ENCODE peak calls at places on chromosomes 2 and 18, in five cellular contexts. One of them, this sample, is unnamed.
A peak's percentile ranks its signal among the peaks of the same experiment; 100 is the strongest.

GRCh38 chr2:28404086-28404485 is 11.4 kb downstream of the FOSL2 start:
- DNase-seq in keratinocyte: no peak
- DNase-seq in stomach: no peak
- DNase-seq in aorta: no peak
- DNase-seq in left ventricle myocardium inferior: no peak
- DNase-seq in this sample: no peak

GRCh38 chr2:233142355-233142897 is 82.3 kb downstream of the INPP5D start:
- DNase-seq in keratinocyte: no peak
- DNase-seq in stomach: no peak
- DNase-seq in aorta: no peak
- DNase-seq in left ventricle myocardium inferior: no peak
- DNase-seq in this sample: no peak

GRCh38 chr2:3587432-3587831 is 7.5 kb upstream of the COLEC11 start:
- DNase-seq in keratinocyte: no peak
- DNase-seq in stomach: no peak
- DNase-seq in aorta: no peak
- DNase-seq in left ventricle myocardium inferior: no peak
- DNase-seq in this sample: no peak

GRCh38 chr2:180128861-180129260 is 121.8 kb upstream of the CWC22 start:
- DNase-seq in keratinocyte: no peak
- DNase-seq in stomach: no peak
- DNase-seq in aorta: no peak
- DNase-seq in left ventricle myocardium inferior: no peak
- DNase-seq in this sample: no peak

GRCh38 chr2:98458667-98459380 is 14.2 kb downstream of the INPP4A start:
- DNase-seq in keratinocyte: no peak
- DNase-seq in stomach: no peak
- DNase-seq in aorta: no peak
- DNase-seq in left ventricle myocardium inferior: no peak
- DNase-seq in this sample: peak; percentile 46

GRCh38 chr2:219247678-219248642 is 2.7 kb downstream of the STK16 start:
- DNase-seq in keratinocyte: no peak
- DNase-seq in stomach: peak; percentile 31
- DNase-seq in aorta: no peak
- DNase-seq in left ventricle myocardium inferior: no peak
- DNase-seq in this sample: peak; percentile 69

GRCh38 chr2:53896864-53897263 is 37.1 kb upstream of the GPR75 start:
- DNase-seq in keratinocyte: peak; percentile 74
- DNase-seq in stomach: no peak
- DNase-seq in aorta: no peak
- DNase-seq in left ventricle myocardium inferior: no peak
- DNase-seq in this sample: no peak

GRCh38 chr18:36808681-36809080 is 20.1 kb downstream of the TPGS2 start:
- DNase-seq in keratinocyte: no peak
- DNase-seq in stomach: no peak
- DNase-seq in aorta: no peak
- DNase-seq in left ventricle myocardium inferior: no peak
- DNase-seq in this sample: no peak

GRCh38 chr2:149597050-149598013 is 9.8 kb upstream of the MMADHC start:
- DNase-seq in keratinocyte: peak; percentile 71
- DNase-seq in stomach: peak; percentile 30
- DNase-seq in aorta: no peak
- DNase-seq in left ventricle myocardium inferior: no peak
- DNase-seq in this sample: peak; percentile 81

GRCh38 chr2:126752876-126753275 is 96.9 kb downstream of the GYPC start:
- DNase-seq in keratinocyte: no peak
- DNase-seq in stomach: no peak
- DNase-seq in aorta: peak; percentile 56
- DNase-seq in left ventricle myocardium inferior: no peak
- DNase-seq in this sample: no peak

GRCh38 chr2:44244135-44244871 is 31.0 kb upstream of the SLC3A1 start:
- DNase-seq in keratinocyte: no peak
- DNase-seq in stomach: peak; percentile 76
- DNase-seq in aorta: no peak
- DNase-seq in left ventricle myocardium inferior: peak; percentile 37
- DNase-seq in this sample: peak; percentile 79

GRCh38 chr2:50358586-50358985 is 673.3 kb downstream of the NRXN1 start:
- DNase-seq in keratinocyte: no peak
- DNase-seq in stomach: no peak
- DNase-seq in aorta: no peak
- DNase-seq in left ventricle myocardium inferior: no peak
- DNase-seq in this sample: no peak

GRCh38 chr18:24726727-24727539 is 266.5 kb downstream of the HRH4 start:
- DNase-seq in keratinocyte: no peak
- DNase-seq in stomach: peak; percentile 53
- DNase-seq in aorta: peak; percentile 88
- DNase-seq in left ventricle myocardium inferior: peak; percentile 42
- DNase-seq in this sample: peak; percentile 85

GRCh38 chr2:132923787-132924186 is 253.8 kb upstream of the LYPD1 start:
- DNase-seq in keratinocyte: no peak
- DNase-seq in stomach: no peak
- DNase-seq in aorta: no peak
- DNase-seq in left ventricle myocardium inferior: no peak
- DNase-seq in this sample: no peak

GRCh38 chr18:76460482-76460881 is 34.6 kb downstream of the ZNF516 start:
- DNase-seq in keratinocyte: no peak
- DNase-seq in stomach: no peak
- DNase-seq in aorta: no peak
- DNase-seq in left ventricle myocardium inferior: no peak
- DNase-seq in this sample: no peak

DNA sequence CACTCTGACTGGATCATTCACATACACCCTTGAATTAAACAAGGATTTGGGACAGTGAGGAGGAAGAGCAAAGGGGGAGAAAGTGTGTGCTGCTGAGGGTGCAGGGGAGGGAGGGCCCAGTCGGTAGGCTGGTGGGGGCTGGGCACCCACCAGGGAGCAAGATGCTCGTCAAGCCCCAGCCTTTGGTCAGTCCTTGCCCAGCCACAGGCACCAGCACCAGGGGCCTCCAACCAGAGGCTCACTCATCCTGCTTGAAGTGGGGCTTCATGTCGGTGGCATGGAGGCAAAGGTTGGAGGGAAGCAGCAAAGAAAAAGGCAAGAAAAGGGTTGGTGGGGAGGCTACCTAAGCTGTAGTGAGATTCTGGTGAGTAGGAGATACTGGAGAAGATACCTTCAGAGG is 21.9 kb downstream of the CDC42EP3 start:
- DNase-seq in keratinocyte: no peak
- DNase-seq in stomach: no peak
- DNase-seq in aorta: no peak
- DNase-seq in left ventricle myocardium inferior: no peak
- DNase-seq in this sample: no peak
- H3K4me1 ChIP-seq in keratinocyte: peaks cover 45% of the 10 kb centered on the region
- H3K4me1 ChIP-seq in stomach: peaks cover 63% of the 10 kb centered on the region
- H3K4me1 ChIP-seq in aorta: no peaks in the 10 kb centered on the region
- H3K4me1 ChIP-seq in left ventricle myocardium inferior: peaks cover 100% of the 10 kb centered on the region
- H3K4me1 ChIP-seq in this sample: peaks cover 13% of the 10 kb centered on the region

DNA sequence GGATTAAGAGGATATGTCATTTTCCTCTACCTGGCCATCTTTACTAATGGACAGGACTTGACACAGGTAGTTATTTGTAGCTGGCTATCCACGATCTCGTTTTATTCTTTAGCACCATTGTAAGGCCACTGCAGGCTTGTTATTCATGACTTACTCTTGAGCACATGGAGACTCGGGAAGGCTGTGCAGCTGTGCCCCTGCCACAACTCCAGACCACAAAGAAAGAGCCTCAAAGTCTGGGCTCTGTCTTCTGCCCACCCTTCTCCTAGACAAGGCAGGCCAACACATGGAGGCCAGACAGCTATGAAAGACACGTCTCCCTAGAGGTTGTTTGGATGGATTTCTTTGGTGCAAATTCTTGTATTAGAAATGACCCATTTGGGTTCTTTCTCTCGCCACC is 133.8 kb downstream of the NAPG start:
- DNase-seq in keratinocyte: no peak
- DNase-seq in stomach: no peak
- DNase-seq in aorta: no peak
- DNase-seq in left ventricle myocardium inferior: no peak
- DNase-seq in this sample: no peak
- H3K27ac ChIP-seq in keratinocyte: no peak overlapping the region
- H3K27ac ChIP-seq in stomach: no peak overlapping the region
- H3K27ac ChIP-seq in aorta: no peak overlapping the region
- H3K27ac ChIP-seq in left ventricle myocardium inferior: no peak overlapping the region
- H3K27ac ChIP-seq in this sample: peak overlapping the region; percentile 79

GRCh38 chr18:48934400-48934707 is 16.4 kb downstream of the SMAD7 start:
- DNase-seq in keratinocyte: no peak
- DNase-seq in stomach: no peak
- DNase-seq in aorta: no peak
- DNase-seq in left ventricle myocardium inferior: no peak
- DNase-seq in this sample: no peak

GRCh38 chr18:48931680-48932461 is 18.9 kb downstream of the SMAD7 start:
- DNase-seq in keratinocyte: no peak
- DNase-seq in stomach: no peak
- DNase-seq in aorta: peak; percentile 67
- DNase-seq in left ventricle myocardium inferior: no peak
- DNase-seq in this sample: no peak

GRCh38 chr18:48933578-48934399 is 17.0 kb downstream of the SMAD7 start:
- DNase-seq in keratinocyte: no peak
- DNase-seq in stomach: peak; percentile 45
- DNase-seq in aorta: peak; percentile 75
- DNase-seq in left ventricle myocardium inferior: no peak
- DNase-seq in this sample: no peak

GRCh38 chr18:48932462-48932818 is 18.3 kb downstream of the SMAD7 start:
- DNase-seq in keratinocyte: no peak
- DNase-seq in stomach: no peak
- DNase-seq in aorta: no peak
- DNase-seq in left ventricle myocardium inferior: no peak
- DNase-seq in this sample: no peak

DNA sequence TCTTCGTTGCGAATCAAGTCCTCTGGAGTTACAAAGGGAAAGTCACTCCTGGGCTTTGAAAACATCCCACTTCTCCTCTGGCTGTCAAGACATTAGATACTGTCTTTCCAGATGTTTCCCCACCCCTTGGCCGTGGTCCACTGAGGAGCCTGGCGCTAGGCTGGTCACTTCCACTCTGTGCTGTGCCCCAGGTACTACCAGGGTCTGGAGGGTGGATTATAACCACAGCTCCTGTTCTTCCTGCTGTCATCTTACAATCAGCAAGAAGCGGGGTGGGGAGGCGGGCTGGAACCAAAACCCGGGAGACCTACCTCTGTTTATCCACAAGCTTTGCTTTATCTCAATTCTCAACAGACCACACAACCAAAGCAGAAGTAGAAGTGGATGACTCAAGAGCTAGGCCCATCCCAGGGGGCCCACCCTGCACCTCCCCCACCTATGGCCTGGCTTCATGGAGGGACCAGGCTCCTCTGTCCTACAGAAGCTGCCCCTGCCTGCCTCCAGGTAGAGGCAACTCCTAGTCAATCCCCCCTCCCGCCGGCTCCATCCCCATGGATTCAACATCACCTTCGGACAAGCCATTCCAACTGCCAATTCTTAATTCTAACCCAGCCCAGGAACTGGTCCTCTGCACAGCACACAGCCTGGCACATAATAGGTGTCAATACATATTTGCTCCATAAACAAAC is 17.8 kb downstream of the SMAD7 start:
- DNase-seq in keratinocyte: no peak
- DNase-seq in stomach: no peak
- DNase-seq in aorta: peak; percentile 76
- DNase-seq in left ventricle myocardium inferior: no peak
- DNase-seq in this sample: no peak
- H3K4me3 ChIP-seq in keratinocyte: no peak overlapping the region
- H3K4me3 ChIP-seq in stomach: no peak overlapping the region
- H3K4me3 ChIP-seq in aorta: no peak overlapping the region
- H3K4me3 ChIP-seq in left ventricle myocardium inferior: peak overlapping the region; percentile 52
- H3K4me3 ChIP-seq in this sample: no peak overlapping the region

GRCh38 chr18:2978208-2978607 is 34.7 kb downstream of the LPIN2 start:
- DNase-seq in keratinocyte: no peak
- DNase-seq in stomach: no peak
- DNase-seq in aorta: no peak
- DNase-seq in left ventricle myocardium inferior: no peak
- DNase-seq in this sample: no peak
- H3K4me1 ChIP-seq in keratinocyte: peaks cover 9% of the 10 kb centered on the region
- H3K4me1 ChIP-seq in stomach: peaks cover 94% of the 10 kb centered on the region
- H3K4me1 ChIP-seq in aorta: peaks cover 3% of the 10 kb centered on the region
- H3K4me1 ChIP-seq in left ventricle myocardium inferior: peaks cover 88% of the 10 kb centered on the region
- H3K4me1 ChIP-seq in this sample: peaks cover 14% of the 10 kb centered on the region

GRCh38 chr2:30636311-30636710 is 170.9 kb downstream of the CAPN13 start:
- DNase-seq in keratinocyte: no peak
- DNase-seq in stomach: no peak
- DNase-seq in aorta: no peak
- DNase-seq in left ventricle myocardium inferior: no peak
- DNase-seq in this sample: no peak

GRCh38 chr2:30645081-30645744 is 162.0 kb downstream of the CAPN13 start:
- DNase-seq in keratinocyte: no peak
- DNase-seq in stomach: no peak
- DNase-seq in aorta: no peak
- DNase-seq in left ventricle myocardium inferior: no peak
- DNase-seq in this sample: no peak

GRCh38 chr2:30645745-30646119 is 161.5 kb downstream of the CAPN13 start:
- DNase-seq in keratinocyte: no peak
- DNase-seq in stomach: no peak
- DNase-seq in aorta: no peak
- DNase-seq in left ventricle myocardium inferior: no peak
- DNase-seq in this sample: no peak

GRCh38 chr2:30639836-30640235 is 167.4 kb downstream of the CAPN13 start:
- DNase-seq in keratinocyte: no peak
- DNase-seq in stomach: no peak
- DNase-seq in aorta: no peak
- DNase-seq in left ventricle myocardium inferior: no peak
- DNase-seq in this sample: no peak

GRCh38 chr2:30641765-30642341 is 165.4 kb downstream of the CAPN13 start:
- DNase-seq in keratinocyte: no peak
- DNase-seq in stomach: no peak
- DNase-seq in aorta: no peak
- DNase-seq in left ventricle myocardium inferior: no peak
- DNase-seq in this sample: no peak
- H3K27ac ChIP-seq in keratinocyte: no peak overlapping the region
- H3K27ac ChIP-seq in stomach: no peak overlapping the region
- H3K27ac ChIP-seq in aorta: no peak overlapping the region
- H3K27ac ChIP-seq in left ventricle myocardium inferior: no peak overlapping the region
- H3K27ac ChIP-seq in this sample: no peak overlapping the region

DNA sequence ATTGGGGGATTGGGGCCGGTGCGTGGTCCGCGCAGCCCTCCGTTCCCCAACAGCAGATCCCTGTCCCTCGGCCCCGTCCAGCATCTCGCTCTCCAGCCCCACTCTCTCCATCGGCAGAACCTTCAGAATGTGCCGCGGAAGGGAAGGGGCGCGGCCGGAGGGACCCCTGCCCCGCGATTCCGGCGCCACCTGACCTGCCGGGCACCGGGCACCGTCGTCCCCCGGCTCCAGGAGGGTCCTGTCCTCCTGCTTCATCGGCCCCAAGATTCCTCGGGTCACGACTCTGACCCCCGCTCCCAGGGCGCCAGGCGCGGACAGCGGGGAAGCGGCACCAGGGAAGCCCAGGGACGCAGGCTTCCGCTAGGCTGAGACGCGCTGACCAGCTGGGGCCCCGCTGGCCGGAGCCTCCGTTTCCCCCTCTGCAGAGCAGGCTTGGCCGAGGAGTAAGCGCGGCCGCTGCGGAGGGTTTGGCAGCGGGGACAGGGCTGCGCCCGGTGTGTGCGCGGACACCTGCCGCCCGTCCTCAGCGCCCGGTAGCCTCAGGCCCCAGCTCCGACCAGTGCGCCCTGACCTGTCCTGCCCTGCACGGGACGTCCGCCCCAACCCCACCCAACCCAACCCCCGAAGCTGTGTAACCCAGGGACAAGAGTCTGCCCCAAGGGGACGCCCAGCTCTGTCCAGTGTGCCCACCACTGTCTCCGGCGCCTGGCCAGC is 16.8 kb upstream of the BOK start:
- DNase-seq in keratinocyte: no peak
- DNase-seq in stomach: no peak
- DNase-seq in aorta: no peak
- DNase-seq in left ventricle myocardium inferior: no peak
- DNase-seq in this sample: peak; percentile 63
- H3K4me3 ChIP-seq in keratinocyte: no peak overlapping the region
- H3K4me3 ChIP-seq in stomach: peak overlapping the region; percentile 51
- H3K4me3 ChIP-seq in aorta: no peak overlapping the region
- H3K4me3 ChIP-seq in left ventricle myocardium inferior: peak overlapping the region; percentile 61
- H3K4me3 ChIP-seq in this sample: no peak overlapping the region

GRCh38 chr2:207767461-207768167 is 2.1 kb downstream of the FZD5 start:
- DNase-seq in keratinocyte: no peak
- DNase-seq in stomach: peak; percentile 82
- DNase-seq in aorta: peak; percentile 81
- DNase-seq in left ventricle myocardium inferior: peak; percentile 33
- DNase-seq in this sample: peak; percentile 87
- H3K4me1 ChIP-seq in keratinocyte: peaks cover 10% of the 10 kb centered on the region
- H3K4me1 ChIP-seq in stomach: peaks cover 72% of the 10 kb centered on the region
- H3K4me1 ChIP-seq in aorta: no peaks in the 10 kb centered on the region
- H3K4me1 ChIP-seq in left ventricle myocardium inferior: peaks cover 75% of the 10 kb centered on the region
- H3K4me1 ChIP-seq in this sample: peaks cover 4% of the 10 kb centered on the region

This sample was measured in endodermal cell.